ENCODE peak calls at places on chromosome 16, in five cellular contexts. One of them, this sample, is unnamed.

GRCh38 chr16:81664153-81664552 is 114.9 kb upstream of the PLCG2 start:
- DNase-seq in stomach: no peak
- DNase-seq in GM12878: no peak
- DNase-seq in prostate gland: no peak
- DNase-seq in adrenal gland: no peak
- DNase-seq in this sample: no peak

GRCh38 chr16:12500771-12501170 is 302.9 kb downstream of the CPPED1 start:
- DNase-seq in stomach: peak; percentile 56
- DNase-seq in GM12878: no peak
- DNase-seq in prostate gland: no peak
- DNase-seq in adrenal gland: peak; percentile 17
- DNase-seq in this sample: no peak

GRCh38 chr16:10668322-10669045 is 26.2 kb downstream of the TEKT5 start:
- DNase-seq in stomach: peak; percentile 33
- DNase-seq in GM12878: no peak
- DNase-seq in prostate gland: no peak
- DNase-seq in adrenal gland: no peak
- DNase-seq in this sample: no peak

GRCh38 chr16:48963901-48964615 is 317.6 kb downstream of the CBLN1 start:
- DNase-seq in stomach: no peak
- DNase-seq in GM12878: no peak
- DNase-seq in prostate gland: no peak
- DNase-seq in adrenal gland: no peak
- DNase-seq in this sample: no peak

GRCh38 chr16:9123871-9124270 is 32.4 kb downstream of the HAPSTR1 start:
- DNase-seq in stomach: peak; percentile 85
- DNase-seq in GM12878: no peak
- DNase-seq in prostate gland: peak; percentile 62
- DNase-seq in adrenal gland: peak; percentile 65
- DNase-seq in this sample: no peak

GRCh38 chr16:47970291-47970931 is 185.4 kb downstream of the ABCC12 start:
- DNase-seq in stomach: no peak
- DNase-seq in GM12878: no peak
- DNase-seq in prostate gland: no peak
- DNase-seq in adrenal gland: no peak
- DNase-seq in this sample: no peak

GRCh38 chr16:79051313-79051712 is 549.2 kb downstream of the MAF start:
- DNase-seq in stomach: no peak
- DNase-seq in GM12878: no peak
- DNase-seq in prostate gland: no peak
- DNase-seq in adrenal gland: no peak
- DNase-seq in this sample: no peak

GRCh38 chr16:29170393-29171239 is 185.8 kb downstream of the LAT start:
- DNase-seq in stomach: no peak
- DNase-seq in GM12878: no peak
- DNase-seq in prostate gland: no peak
- DNase-seq in adrenal gland: no peak
- DNase-seq in this sample: no peak

GRCh38 chr16:67104061-67104460 is 5.7 kb upstream of the PHAF1 start:
- DNase-seq in stomach: no peak
- DNase-seq in GM12878: no peak
- DNase-seq in prostate gland: no peak
- DNase-seq in adrenal gland: peak; percentile 46
- DNase-seq in this sample: no peak

GRCh38 chr16:27923751-27924150 is 139.8 kb downstream of the GSG1L start:
- DNase-seq in stomach: no peak
- DNase-seq in GM12878: no peak
- DNase-seq in prostate gland: no peak
- DNase-seq in adrenal gland: no peak
- DNase-seq in this sample: no peak

GRCh38 chr16:11349599-11350276 is 4.5 kb downstream of the RMI2 start:
- DNase-seq in stomach: peak; percentile 63
- DNase-seq in GM12878: no peak
- DNase-seq in prostate gland: peak; percentile 81
- DNase-seq in adrenal gland: peak; percentile 84
- DNase-seq in this sample: peak; percentile 58

GRCh38 chr16:85227924-85228462 is 115.7 kb upstream of the CIBAR2 start:
- DNase-seq in stomach: no peak
- DNase-seq in GM12878: no peak
- DNase-seq in prostate gland: no peak
- DNase-seq in adrenal gland: no peak
- DNase-seq in this sample: no peak

GRCh38 chr16:30786936-30787612 is at the start of gene ZNF629:
- DNase-seq in stomach: peak; percentile 71
- DNase-seq in GM12878: no peak
- DNase-seq in prostate gland: peak; percentile 55
- DNase-seq in adrenal gland: peak; percentile 79
- DNase-seq in this sample: peak; percentile 71

DNA sequence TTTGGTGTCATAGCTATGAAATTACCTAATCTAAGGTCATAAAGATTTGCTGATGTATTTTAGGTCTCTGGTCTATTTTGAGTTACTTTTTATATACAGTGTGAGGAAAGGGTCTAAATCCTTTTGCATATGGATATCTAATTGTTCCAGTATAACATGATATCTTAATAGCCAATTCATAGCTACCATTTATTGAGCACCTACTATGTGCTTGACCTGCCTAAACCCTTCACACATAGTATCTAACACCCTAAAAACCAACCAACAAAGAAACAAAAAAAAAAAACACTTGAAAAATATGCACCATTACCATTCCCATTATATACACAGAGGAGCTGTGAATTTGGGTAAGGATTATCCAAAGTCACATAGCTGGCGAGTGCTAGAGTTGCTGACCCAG is 48.7 kb upstream of the MTSS2 start:
- DNase-seq in stomach: no peak
- DNase-seq in GM12878: no peak
- DNase-seq in prostate gland: no peak
- DNase-seq in adrenal gland: no peak
- DNase-seq in this sample: no peak
- H3K9me3 ChIP-seq in stomach: no peaks in the 10 kb centered on the region
- H3K9me3 ChIP-seq in GM12878: no peaks in the 10 kb centered on the region
- H3K9me3 ChIP-seq in prostate gland: no peaks in the 10 kb centered on the region
- H3K9me3 ChIP-seq in adrenal gland: no peaks in the 10 kb centered on the region
- H3K9me3 ChIP-seq in this sample: no peaks in the 10 kb centered on the region

DNA sequence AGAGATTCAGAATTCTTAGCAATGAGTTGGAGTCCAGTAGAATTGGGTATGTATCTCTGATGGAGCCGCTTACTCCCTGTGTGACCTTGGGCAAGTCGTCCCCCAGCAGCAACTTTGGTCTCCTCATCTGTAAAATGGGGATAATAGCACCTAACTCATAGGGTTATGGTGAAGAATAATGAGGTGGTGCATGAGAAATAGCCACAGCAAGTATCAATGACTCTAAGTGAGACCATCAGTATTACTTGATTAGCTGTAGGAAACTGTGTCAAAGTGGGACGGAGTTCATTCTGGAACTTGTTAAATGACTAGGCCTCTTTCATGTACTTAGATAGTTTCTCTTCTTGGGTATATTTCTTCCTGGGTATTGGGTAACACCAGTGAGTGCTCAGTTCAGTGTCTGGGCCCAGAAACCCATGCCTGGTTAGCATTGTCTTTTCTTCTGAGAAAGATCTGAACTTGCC is 6.4 kb downstream of the PRKCB start:
- DNase-seq in stomach: no peak
- DNase-seq in GM12878: peak; percentile 96
- DNase-seq in prostate gland: no peak
- DNase-seq in adrenal gland: no peak
- DNase-seq in this sample: no peak
- TF ChIP-seq POLR2A in stomach: no peak
- TF ChIP-seq POLR2A in GM12878: no peak
- TF ChIP-seq POLR2A in prostate gland: no peak
- TF ChIP-seq POLR2A in adrenal gland: no peak
- TF ChIP-seq POLR2A in this sample: no peak

GRCh38 chr16:56310685-56311084 is 114.7 kb downstream of the AMFR start:
- DNase-seq in stomach: no peak
- DNase-seq in GM12878: no peak
- DNase-seq in prostate gland: no peak
- DNase-seq in adrenal gland: no peak
- DNase-seq in this sample: no peak
- H3K4me3 ChIP-seq in stomach: no peak overlapping the region
- H3K4me3 ChIP-seq in GM12878: no peak overlapping the region
- H3K4me3 ChIP-seq in prostate gland: no peak overlapping the region
- H3K4me3 ChIP-seq in adrenal gland: no peak overlapping the region
- H3K4me3 ChIP-seq in this sample: no peak overlapping the region

GRCh38 chr16:88989852-88990547 is 13.0 kb upstream of the CBFA2T3 start:
- DNase-seq in stomach: no peak
- DNase-seq in GM12878: no peak
- DNase-seq in prostate gland: no peak
- DNase-seq in adrenal gland: no peak
- DNase-seq in this sample: no peak

GRCh38 chr16:88993006-88993787 is 16.2 kb upstream of the CBFA2T3 start:
- DNase-seq in stomach: no peak
- DNase-seq in GM12878: no peak
- DNase-seq in prostate gland: no peak
- DNase-seq in adrenal gland: no peak
- DNase-seq in this sample: no peak

GRCh38 chr16:88993946-88994600 is 17.1 kb upstream of the CBFA2T3 start:
- DNase-seq in stomach: no peak
- DNase-seq in GM12878: no peak
- DNase-seq in prostate gland: no peak
- DNase-seq in adrenal gland: no peak
- DNase-seq in this sample: no peak

GRCh38 chr16:88992351-88993005 is 15.5 kb upstream of the CBFA2T3 start:
- DNase-seq in stomach: no peak
- DNase-seq in GM12878: no peak
- DNase-seq in prostate gland: no peak
- DNase-seq in adrenal gland: no peak
- DNase-seq in this sample: no peak

GRCh38 chr16:88991813-88992350 is 14.9 kb upstream of the CBFA2T3 start:
- DNase-seq in stomach: no peak
- DNase-seq in GM12878: no peak
- DNase-seq in prostate gland: no peak
- DNase-seq in adrenal gland: no peak
- DNase-seq in this sample: no peak
- H3K9me3 ChIP-seq in stomach: peaks cover under 1% of the 10 kb centered on the region
- H3K9me3 ChIP-seq in GM12878: no peaks in the 10 kb centered on the region
- H3K9me3 ChIP-seq in prostate gland: no peaks in the 10 kb centered on the region
- H3K9me3 ChIP-seq in adrenal gland: no peaks in the 10 kb centered on the region
- H3K9me3 ChIP-seq in this sample: peaks cover 2% of the 10 kb centered on the region

GRCh38 chr16:72728516-72728915 is 319.4 kb downstream of the ZFHX3 start:
- DNase-seq in stomach: no peak
- DNase-seq in GM12878: no peak
- DNase-seq in prostate gland: no peak
- DNase-seq in adrenal gland: no peak
- DNase-seq in this sample: no peak
- TF ChIP-seq POLR2A in stomach: no peak
- TF ChIP-seq POLR2A in GM12878: no peak
- TF ChIP-seq POLR2A in prostate gland: no peak
- TF ChIP-seq POLR2A in adrenal gland: no peak
- TF ChIP-seq POLR2A in this sample: no peak

DNA sequence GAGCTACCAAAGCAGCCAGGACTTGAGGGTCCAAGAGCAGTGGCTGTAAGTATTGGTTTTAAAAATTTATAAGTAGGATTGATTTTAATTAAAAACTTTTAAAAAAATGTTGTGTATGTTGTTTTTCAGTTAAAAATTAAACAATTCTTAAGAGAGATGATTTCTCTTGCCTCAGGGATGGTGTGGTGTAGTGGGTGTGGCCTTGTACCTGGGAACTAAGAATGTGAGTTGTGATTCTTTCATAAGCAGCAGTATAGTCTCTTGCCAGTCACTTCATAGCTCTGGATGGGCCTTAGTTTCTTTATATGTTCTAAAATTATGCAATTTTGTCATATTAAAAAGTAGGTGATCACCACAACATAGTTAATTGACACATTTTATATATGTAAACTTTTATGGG is 99.5 kb downstream of the FTO start:
- DNase-seq in stomach: no peak
- DNase-seq in GM12878: no peak
- DNase-seq in prostate gland: no peak
- DNase-seq in adrenal gland: no peak
- DNase-seq in this sample: no peak
- H3K4me3 ChIP-seq in stomach: no peak overlapping the region
- H3K4me3 ChIP-seq in GM12878: no peak overlapping the region
- H3K4me3 ChIP-seq in prostate gland: no peak overlapping the region
- H3K4me3 ChIP-seq in adrenal gland: no peak overlapping the region
- H3K4me3 ChIP-seq in this sample: no peak overlapping the region

GRCh38 chr16:35573407-35573806 is 2114.0 kb downstream of the TP53TG3F start:
- DNase-seq in stomach: no peak
- DNase-seq in GM12878: no peak
- DNase-seq in prostate gland: no peak
- DNase-seq in adrenal gland: no peak
- DNase-seq in this sample: no peak

GRCh38 chr16:35570946-35571345 is 2111.5 kb downstream of the TP53TG3F start:
- DNase-seq in stomach: no peak
- DNase-seq in GM12878: no peak
- DNase-seq in prostate gland: no peak
- DNase-seq in adrenal gland: no peak
- DNase-seq in this sample: no peak

GRCh38 chr16:35572186-35572585 is 2112.8 kb downstream of the TP53TG3F start:
- DNase-seq in stomach: no peak
- DNase-seq in GM12878: no peak
- DNase-seq in prostate gland: no peak
- DNase-seq in adrenal gland: no peak
- DNase-seq in this sample: no peak

GRCh38 chr16:35565626-35566025 is 2106.2 kb downstream of the TP53TG3F start:
- DNase-seq in stomach: no peak
- DNase-seq in GM12878: no peak
- DNase-seq in prostate gland: no peak
- DNase-seq in adrenal gland: no peak
- DNase-seq in this sample: no peak

GRCh38 chr16:35569413-35569812 is 2110.0 kb downstream of the TP53TG3F start:
- DNase-seq in stomach: no peak
- DNase-seq in GM12878: no peak
- DNase-seq in prostate gland: no peak
- DNase-seq in adrenal gland: no peak
- DNase-seq in this sample: no peak
- H3K9me3 ChIP-seq in stomach: peaks cover 25% of the 10 kb centered on the region
- H3K9me3 ChIP-seq in GM12878: no peaks in the 10 kb centered on the region
- H3K9me3 ChIP-seq in prostate gland: no peaks in the 10 kb centered on the region
- H3K9me3 ChIP-seq in adrenal gland: no peaks in the 10 kb centered on the region
- H3K9me3 ChIP-seq in this sample: no peaks in the 10 kb centered on the region

This sample was measured in uterus.